ENCODE peak calls at places on chromosomes 3 and 15, in four cellular contexts. D is colonic mucosa; Q is CD8-positive, alpha-beta T cell; S is AG04450. H is an unnamed sample. For H3K9me3, the result is how much of the 10 kb centered on the place peaks cover.

GRCh38 chr3:8603115-8603710 is 41.4 kb downstream of the SSUH2 start:
- DNase-seq in Q (no peak), S (no peak), D (no peak), H (no peak)

GRCh38 chr15:96327155-96327741 is 3.3 kb upstream of the NR2F2 start:
- DNase-seq in D (peak), S (peak), Q (no peak), H (peak)

GRCh38 chr3:145899229-145899628 is 261.8 kb downstream of the PLOD2 start:
- DNase-seq in Q (no peak), D (no peak), S (no peak), H (no peak)

GRCh38 chr15:29131336-29132109 is 138.1 kb downstream of the NSMCE3 start:
- DNase-seq in Q (no peak), S (no peak), D (no peak), H (no peak)

GRCh38 chr15:90002428-90002844 is 1.3 kb downstream of the ZNF710 start:
- DNase-seq in D (no peak), S (no peak), Q (peak), H (peak)

GRCh38 chr3:77079988-77080585 is 40.2 kb downstream of the ROBO2 start:
- DNase-seq in D (no peak), Q (no peak), S (no peak), H (no peak)

GRCh38 chr3:142858043-142858442 is 30.8 kb downstream of the PCOLCE2 start:
- DNase-seq in S (no peak), Q (no peak), D (no peak), H (no peak)

GRCh38 chr3:101926594-101927105 is 77.3 kb downstream of the NFKBIZ start:
- DNase-seq in D (no peak), S (no peak), Q (no peak), H (no peak)

GRCh38 chr3:124034016-124034808 is 42.3 kb upstream of the ROPN1 start:
- DNase-seq in D (peak), S (no peak), Q (peak), H (peak)

GRCh38 chr3:155991847-155992246 is 121.4 kb downstream of the GMPS start:
- DNase-seq in Q (no peak), S (no peak), D (no peak), H (no peak)

GRCh38 chr15:78642341-78642740 is 1.3 kb upstream of the CHRNB4 start:
- DNase-seq in Q (no peak), D (no peak), S (no peak), H (no peak)

GRCh38 chr3:38008971-38009580 is 18.5 kb downstream of the VILL start:
- DNase-seq in D (no peak), Q (no peak), S (no peak), H (no peak)

GRCh38 chr15:74179101-74179841 is 5.8 kb downstream of the ISLR start:
- DNase-seq in Q (no peak), D (no peak), S (peak), H (no peak)

GRCh38 chr15:101288905-101289513 is 6.0 kb downstream of the SNRPA1 start:
- DNase-seq in Q (no peak), D (no peak), S (no peak), H (peak)

GRCh38 chr3:13621381-13622221 is 72.7 kb downstream of the FBLN2 start:
- DNase-seq in Q (peak), S (no peak), D (no peak), H (no peak)

GRCh38 chr3:120404876-120405275 is 45.9 kb downstream of the FSTL1 start:
- DNase-seq in Q (no peak), S (no peak), D (no peak), H (no peak)

GRCh38 chr15:66721501-66721937 is 19.5 kb downstream of the SMAD6 start:
- DNase-seq in S (no peak), Q (no peak), D (no peak), H (no peak)

GRCh38 chr3:171407746-171408145 is 52.5 kb downstream of the TNIK start:
- DNase-seq in S (no peak), Q (no peak), D (no peak), H (no peak)

GRCh38 chr3:94032187-94032586 is 3.8 kb upstream of the STX19 start:
- DNase-seq in D (no peak), Q (no peak), S (peak), H (no peak)

GRCh38 chr3:36695769-36696137 is 68.6 kb downstream of the DCLK3 start:
- DNase-seq in Q (no peak), S (peak), D (no peak), H (no peak)

GRCh38 chr3:11982341-11982948 is 21.7 kb upstream of the SYN2 start:
- DNase-seq in D (no peak), S (no peak), Q (no peak), H (no peak)

GRCh38 chr15:55907797-55908196 is 85.6 kb downstream of the NEDD4 start:
- DNase-seq in D (no peak), Q (no peak), S (peak), H (no peak)

GRCh38 chr3:100213891-100214573 is 46.8 kb upstream of the TBC1D23 start:
- DNase-seq in D (no peak), Q (no peak), S (no peak), H (no peak)

GRCh38 chr3:115855911-115856310 is 232.6 kb downstream of the GAP43 start:
- DNase-seq in Q (no peak), S (peak), D (no peak), H (no peak)

GRCh38 chr3:189298469-189299375 is 127.0 kb downstream of the TPRG1 start:
- DNase-seq in S (no peak), Q (no peak), D (no peak), H (no peak)

GRCh38 chr3:189295089-189295488 is 123.3 kb downstream of the TPRG1 start:
- DNase-seq in D (no peak), Q (no peak), S (no peak), H (no peak)

GRCh38 chr3:189300345-189300744 is 128.6 kb downstream of the TPRG1 start:
- DNase-seq in D (no peak), Q (no peak), S (no peak), H (no peak)

GRCh38 chr3:189294649-189295048 is 122.9 kb downstream of the TPRG1 start:
- DNase-seq in S (no peak), Q (no peak), D (no peak), H (no peak)

DNA sequence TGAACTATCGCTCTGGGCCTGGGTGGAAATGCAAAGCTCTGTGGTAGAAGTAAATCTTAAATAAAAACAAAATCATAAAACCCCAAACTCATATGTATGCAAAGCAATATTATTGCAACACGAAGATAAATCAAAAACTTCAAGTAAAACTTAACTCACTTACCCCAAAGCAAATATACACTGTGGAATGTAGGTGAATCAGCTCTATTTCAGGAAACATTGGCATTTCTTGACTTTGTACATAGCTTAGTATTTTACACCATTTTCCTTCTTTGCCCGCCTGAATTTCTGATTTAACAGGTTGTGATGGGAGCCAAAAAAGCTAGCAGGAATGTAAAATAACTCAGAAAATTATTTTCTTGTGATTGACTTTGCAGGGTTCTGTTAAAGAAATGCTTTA is 126.2 kb downstream of the TPRG1 start:
- DNase-seq in D (no peak), Q (no peak), S (no peak), H (no peak)
- TF ChIP-seq CTCF in D (no peak), Q (no peak), S (no peak), H (no peak)

GRCh38 chr3:149833241-149833640 is 20.2 kb downstream of the RNF13 start:
- DNase-seq in D (no peak), Q (no peak), S (no peak), H (no peak)

GRCh38 chr3:149830902-149831301 is 17.9 kb downstream of the RNF13 start:
- DNase-seq in S (no peak), Q (no peak), D (no peak), H (no peak)

GRCh38 chr3:149831321-149831720 is 18.3 kb downstream of the RNF13 start:
- DNase-seq in Q (no peak), S (no peak), D (no peak), H (no peak)

GRCh38 chr3:149828390-149828789 is 15.4 kb downstream of the RNF13 start:
- DNase-seq in S (no peak), Q (no peak), D (no peak), H (no peak)

DNA sequence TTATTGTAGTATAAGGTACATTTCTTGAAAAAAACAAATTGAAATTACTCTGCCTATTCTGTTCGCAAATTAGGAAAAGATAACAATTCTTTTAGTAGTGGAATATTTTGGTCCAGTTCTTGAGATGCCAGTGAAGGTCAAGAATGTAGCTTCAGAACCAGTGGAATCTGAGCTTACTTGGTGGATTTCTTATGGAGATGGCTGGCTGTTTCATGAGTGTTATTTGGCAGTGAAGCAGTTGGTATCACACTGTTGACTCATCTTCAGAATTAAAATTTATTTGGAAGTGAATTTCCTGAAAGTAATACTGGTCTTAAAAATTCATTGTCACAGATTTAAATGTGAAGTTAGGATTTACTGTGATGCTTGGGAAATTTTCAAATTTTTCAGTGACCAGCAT is 19.1 kb downstream of the RNF13 start:
- DNase-seq in Q (no peak), S (no peak), D (no peak), H (no peak)
- H3K9me3 ChIP-seq in Q (under half), S (under half), D (under half), H (half or more)

GRCh38 chr3:186986811-186987210 is 56.5 kb downstream of the ST6GAL1 start:
- DNase-seq in D (no peak), Q (no peak), S (no peak), H (no peak)
- H3K4me3 ChIP-seq in D (no peak), Q (no peak), S (no peak), H (no peak)

GRCh38 chr15:71153823-71154524 is 38.7 kb downstream of the THSD4 start:
- DNase-seq in S (no peak), Q (no peak), D (no peak), H (peak)
- TF ChIP-seq CTCF in S (no peak), Q (no peak), D (no peak), H (no peak)

GRCh38 chr3:128858167-128858566 is 21.3 kb upstream of the ACAD9 start:
- DNase-seq in S (no peak), Q (no peak), D (no peak), H (no peak)

GRCh38 chr3:128861491-128861890 is 17.9 kb upstream of the ACAD9 start:
- DNase-seq in S (no peak), Q (no peak), D (no peak), H (no peak)

GRCh38 chr3:128863560-128863959 is 15.9 kb upstream of the ACAD9 start:
- DNase-seq in S (no peak), D (no peak), Q (no peak), H (no peak)

GRCh38 chr3:128855574-128855973 is 23.8 kb upstream of the ACAD9 start:
- DNase-seq in S (no peak), Q (no peak), D (no peak), H (no peak)

DNA sequence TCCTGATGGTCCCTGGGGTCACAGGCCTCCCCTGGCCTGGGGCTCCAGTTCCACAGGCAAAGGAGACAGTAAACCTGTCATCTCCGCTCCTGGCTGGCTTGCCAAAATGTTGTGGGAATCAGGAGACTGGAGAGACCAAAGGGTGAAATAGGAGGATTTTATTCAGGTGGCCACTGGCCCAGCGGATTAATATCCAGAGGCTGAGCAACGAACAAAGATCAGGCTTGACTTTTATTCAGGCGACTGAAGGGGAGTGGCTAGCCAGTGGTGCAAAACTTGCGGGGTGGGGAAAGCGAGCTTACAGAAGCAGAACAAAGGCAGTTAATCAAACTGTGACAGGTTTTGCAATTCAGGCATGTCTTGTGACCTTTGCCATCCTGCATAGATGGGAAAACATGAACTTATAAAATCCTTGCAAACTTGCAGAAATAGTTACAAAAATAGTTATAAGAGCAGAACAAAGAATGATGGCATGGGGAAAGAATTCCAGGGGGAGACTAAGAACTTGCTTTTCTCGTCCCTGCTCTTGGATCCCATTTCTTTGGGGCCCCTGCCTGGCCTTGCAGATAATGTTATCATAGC is 19.8 kb upstream of the ACAD9 start:
- DNase-seq in D (no peak), S (no peak), Q (no peak), H (peak)
- H3K9me3 ChIP-seq in D (under half), S (under half), Q (under half), H (half or more)

GRCh38 chr3:178513539-178514410 is 22.5 kb upstream of the KCNMB2 start:
- DNase-seq in Q (no peak), D (no peak), S (no peak), H (no peak)

GRCh38 chr3:178510496-178510895 is 25.7 kb upstream of the KCNMB2 start:
- DNase-seq in D (no peak), Q (no peak), S (no peak), H (no peak)

GRCh38 chr3:178517665-178518366 is 18.4 kb upstream of the KCNMB2 start:
- DNase-seq in S (no peak), Q (no peak), D (no peak), H (no peak)

GRCh38 chr3:178512627-178513026 is 23.6 kb upstream of the KCNMB2 start:
- DNase-seq in S (no peak), Q (no peak), D (no peak), H (no peak)

GRCh38 chr3:178514411-178514800 is 21.8 kb upstream of the KCNMB2 start:
- DNase-seq in S (no peak), D (no peak), Q (no peak), H (no peak)
- H3K4me3 ChIP-seq in S (no peak), D (no peak), Q (no peak), H (no peak)

GRCh38 chr3:71395470-71395869 is 188.1 kb downstream of the FOXP1 start:
- DNase-seq in Q (no peak), S (no peak), D (no peak), H (no peak)
- TF ChIP-seq CTCF in Q (no peak), S (no peak), D (no peak), H (no peak)

DNA sequence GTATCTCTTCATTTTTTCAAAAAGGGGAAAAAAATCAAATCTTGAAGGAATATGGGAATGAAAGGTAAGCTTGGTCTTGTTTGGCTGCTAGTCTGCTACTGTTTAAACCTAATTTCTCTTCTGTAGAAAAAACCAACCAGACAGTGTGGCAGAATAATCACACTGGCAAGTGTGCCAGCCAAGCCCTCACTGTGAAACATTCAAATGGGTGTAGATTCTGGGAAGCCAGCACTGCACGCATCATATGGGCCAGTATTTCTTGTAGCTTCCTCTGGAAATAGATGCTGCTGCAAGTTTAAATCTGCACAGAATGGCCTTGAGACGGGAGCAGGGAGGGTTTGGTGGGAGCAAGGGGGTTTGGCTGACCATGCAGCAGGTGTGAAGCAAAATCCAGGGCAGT is 62.1 kb downstream of the POMGNT2 start:
- DNase-seq in Q (no peak), D (no peak), S (no peak), H (peak)
- H3K9me3 ChIP-seq in Q (under half), D (under half), S (under half), H (under half)

GRCh38 chr15:76340802-76341365 is 4.3 kb downstream of the ISL2 start:
- DNase-seq in Q (peak), D (peak), S (no peak), H (peak)
- H3K4me3 ChIP-seq in Q (peak), D (peak), S (no peak), H (peak)

H was measured in endodermal cell.